ENCODE peak calls at places on chromosomes 16 and 17, in five cellular contexts. P is AG04450, W is GM12878, F is right atrium auricular region, V is dorsolateral prefrontal cortex. U is an unnamed sample.

GRCh38 chr17:80531400-80531799 is 13.2 kb upstream of the RPTOR start:
- DNase-seq in P (no peak), W (no peak), F (no peak), V (no peak), U (no peak)

GRCh38 chr17:17120716-17121115 is 78.5 kb downstream of the MPRIP start:
- DNase-seq in P (no peak), W (no peak), F (no peak), V (no peak), U (no peak)

GRCh38 chr16:56353054-56353921 is 72.1 kb downstream of the AMFR start:
- DNase-seq in P (no peak), W (no peak), F (no peak), V (peak), U (peak)

GRCh38 chr16:84647830-84648594 is at the start of gene KLHL36:
- DNase-seq in P (no peak), W (no peak), F (no peak), V (peak), U (no peak)

GRCh38 chr17:74457146-74457819 is 9.2 kb upstream of the CD300A start:
- DNase-seq in P (peak), W (no peak), F (peak), V (peak), U (peak)

GRCh38 chr16:67104061-67104460 is 5.7 kb upstream of the PHAF1 start:
- DNase-seq in P (no peak), W (no peak), F (no peak), V (no peak), U (no peak)

GRCh38 chr17:50858486-50859225 is 7.5 kb downstream of the TOB1 start:
- DNase-seq in P (no peak), W (no peak), F (no peak), V (no peak), U (no peak)

GRCh38 chr16:66741131-66741900 is 10.1 kb downstream of the DYNC1LI2 start:
- DNase-seq in P (peak), W (no peak), F (peak), V (peak), U (peak)

GRCh38 chr17:57957120-57957850 is 2.1 kb upstream of the CUEDC1 start:
- DNase-seq in P (no peak), W (no peak), F (peak), V (no peak), U (no peak)

GRCh38 chr16:88905563-88905962 is 39.1 kb upstream of the PABPN1L start:
- DNase-seq in P (no peak), W (no peak), F (no peak), V (no peak), U (no peak)

GRCh38 chr16:67555795-67556212 is 6.5 kb upstream of the CTCF start:
- DNase-seq in P (no peak), W (no peak), F (no peak), V (no peak), U (no peak)

GRCh38 chr17:49218941-49219913 is 8.7 kb downstream of the ABI3 start:
- DNase-seq in P (no peak), W (peak), F (no peak), V (no peak), U (no peak)

GRCh38 chr17:5019475-5019956 is 15.7 kb downstream of the SLC52A1 start:
- DNase-seq in P (no peak), W (no peak), F (no peak), V (no peak), U (no peak)

GRCh38 chr17:34556951-34557350 is 22.4 kb upstream of the TMEM132E start:
- DNase-seq in P (no peak), W (no peak), F (no peak), V (no peak), U (no peak)

GRCh38 chr16:3099732-3100499 is 822 bp upstream of the ZSCAN10 start:
- DNase-seq in P (peak), W (no peak), F (peak), V (peak), U (peak)

GRCh38 chr17:15926039-15926740 is 18.7 kb upstream of the ADORA2B start:
- DNase-seq in P (no peak), W (no peak), F (no peak), V (no peak), U (no peak)

GRCh38 chr16:27529962-27530361 is 19.8 kb downstream of the GTF3C1 start:
- DNase-seq in P (peak), W (no peak), F (no peak), V (no peak), U (no peak)

GRCh38 chr17:77269696-77270681 is 129.2 kb downstream of the SEC14L1 start:
- DNase-seq in P (no peak), W (no peak), F (no peak), V (no peak), U (no peak)

GRCh38 chr17:44187131-44187899 is 543 bp downstream of the TMUB2 start:
- DNase-seq in P (no peak), W (no peak), F (no peak), V (no peak), U (no peak)

GRCh38 chr16:2156025-2156848 is 655 bp downstream of the TRAF7 start:
- DNase-seq in P (no peak), W (no peak), F (peak), V (no peak), U (no peak)

GRCh38 chr17:47660064-47660492 is 10.4 kb downstream of the KPNB1 start:
- DNase-seq in P (no peak), W (peak), F (no peak), V (no peak), U (no peak)
- H3K27ac ChIP-seq in P (no peak), W (peak), F (no peak), V (no peak), U (no peak)

GRCh38 chr17:41666708-41667279 is 21.9 kb upstream of the EIF1 start:
- DNase-seq in P (no peak), W (peak), F (peak), V (peak), U (peak)
- TF ChIP-seq CTCF in P (peak), W (peak), F (peak), V (peak), U (peak)

GRCh38 chr17:29444589-29444988 is 54.4 kb downstream of the TAOK1 start:
- DNase-seq in P (no peak), W (no peak), F (no peak), V (no peak), U (no peak)
- H3K27ac ChIP-seq in P (no peak), W (no peak), F (no peak), V (no peak), U (no peak)

DNA sequence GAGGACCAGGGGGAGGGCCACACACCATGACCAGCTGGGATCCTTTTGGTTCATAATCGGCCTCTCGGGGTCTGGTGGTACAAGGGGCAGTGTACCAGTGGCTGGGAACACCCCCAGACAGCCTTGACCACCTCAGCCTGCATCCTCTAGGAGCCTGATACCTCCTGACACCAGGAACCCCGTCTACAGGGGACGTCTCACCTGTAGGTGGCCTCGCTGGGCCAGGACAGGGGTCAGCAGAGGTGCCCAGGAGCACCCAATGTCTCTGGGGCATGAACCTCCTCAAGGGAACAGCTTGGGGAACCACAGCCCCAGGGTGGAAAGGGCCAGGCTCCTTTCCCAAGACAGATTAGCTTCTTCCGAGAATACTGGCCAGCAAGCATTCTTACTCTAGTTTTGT is 2.5 kb upstream of the METRNL start:
- DNase-seq in P (no peak), W (no peak), F (no peak), V (no peak), U (no peak)
- TF ChIP-seq CTCF in P (no peak), W (peak), F (peak), V (no peak), U (no peak)

DNA sequence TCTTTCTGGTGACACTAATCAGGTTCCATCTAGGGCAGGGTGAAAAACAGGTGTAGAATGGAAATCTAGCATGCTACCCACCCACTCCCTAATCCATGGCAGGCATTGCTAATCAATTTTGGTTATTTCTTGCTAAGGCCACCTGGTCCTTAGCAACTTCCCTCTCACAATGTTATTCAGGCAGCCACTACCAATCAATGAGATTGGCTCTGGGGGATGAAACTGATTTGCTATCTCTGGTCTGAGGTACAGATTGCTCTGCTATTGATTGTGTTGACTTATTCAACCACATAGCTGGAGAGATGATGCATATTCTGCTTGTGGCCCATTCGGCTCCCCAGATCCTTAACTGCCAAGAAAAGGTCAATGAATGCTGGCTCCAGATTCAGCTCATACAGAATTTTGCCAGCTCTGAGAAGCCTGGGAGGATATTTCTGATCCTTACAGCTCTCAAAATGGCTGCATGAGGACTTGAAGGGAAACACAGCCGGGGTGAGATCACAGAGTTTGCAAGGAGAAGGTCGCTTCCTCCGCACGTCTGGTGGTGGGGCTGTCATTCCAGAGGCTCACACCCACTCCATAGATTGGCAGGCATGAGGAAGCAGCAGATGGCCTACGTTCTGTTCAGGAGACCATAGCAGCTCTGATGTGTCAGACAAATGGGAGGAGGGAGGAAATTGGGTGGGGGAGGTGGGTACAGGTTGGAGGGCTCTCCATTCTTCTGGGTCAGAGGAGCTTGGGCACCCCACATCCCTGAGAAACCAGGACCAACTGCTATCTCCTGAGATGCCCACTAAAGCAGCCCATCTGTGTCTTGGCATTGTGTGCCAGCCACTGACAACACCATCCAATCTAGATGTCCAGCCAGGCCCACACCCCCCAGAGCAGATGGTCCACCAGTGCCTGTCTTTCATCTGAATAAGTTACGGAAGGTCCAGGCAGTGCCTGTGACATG is 22.3 kb downstream of the SEZ6 start:
- DNase-seq in P (no peak), W (no peak), F (no peak), V (no peak), U (no peak)
- H3K27ac ChIP-seq in P (no peak), W (no peak), F (no peak), V (peak), U (no peak)

GRCh38 chr17:31696184-31696602 is 162.9 kb downstream of the COPRS start:
- DNase-seq in P (peak), W (no peak), F (peak), V (no peak), U (peak)
- TF ChIP-seq CTCF in P (peak), W (no peak), F (no peak), V (no peak), U (no peak)

DNA sequence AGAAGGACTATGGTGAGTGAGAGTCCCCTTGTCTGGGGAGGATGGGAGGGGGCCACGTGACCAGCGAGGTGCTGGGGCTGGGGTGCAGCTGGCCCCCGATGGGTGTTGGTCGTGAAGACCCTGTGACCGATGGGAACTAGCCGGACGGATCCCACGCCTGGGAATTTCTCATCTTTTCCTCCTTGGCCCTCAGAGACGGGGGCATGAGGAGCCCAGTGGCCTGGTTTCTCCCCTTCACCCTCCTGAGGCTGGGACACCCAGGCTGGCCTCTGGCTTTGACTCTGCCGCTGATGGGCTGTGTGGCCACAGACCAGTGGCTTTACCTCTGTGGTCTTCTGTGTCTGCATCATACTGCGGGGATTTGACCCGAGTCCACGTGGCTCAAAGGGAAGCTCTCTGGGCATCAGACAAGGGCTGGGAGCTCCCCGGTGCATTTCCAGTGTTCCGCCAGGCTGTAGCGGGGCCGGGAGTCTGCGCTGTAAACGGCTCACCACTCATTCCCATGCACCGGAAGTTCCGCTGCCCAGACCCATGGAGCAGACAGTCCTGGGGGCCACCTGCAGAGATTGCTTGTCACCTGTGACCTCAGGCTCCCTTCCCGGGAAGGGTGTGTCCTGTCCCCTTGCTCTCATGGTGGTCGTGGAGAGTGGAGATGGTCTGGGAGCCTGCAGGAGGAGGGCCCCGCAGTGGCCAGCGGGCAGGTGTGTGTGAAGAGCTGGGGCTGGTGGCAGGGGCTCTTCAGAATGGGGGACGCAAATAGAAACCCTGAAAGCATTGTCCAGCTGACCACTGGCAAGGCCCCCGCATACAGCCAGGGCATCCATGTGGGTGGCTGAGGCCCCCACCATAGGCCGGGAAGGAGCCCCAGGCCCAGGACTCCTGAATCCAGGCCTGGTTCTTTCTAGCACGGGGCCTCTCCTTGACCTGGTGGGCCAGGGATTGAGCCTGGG is 200.2 kb downstream of the NTN1 start:
- DNase-seq in P (no peak), W (no peak), F (no peak), V (no peak), U (peak)
- H3K27ac ChIP-seq in P (no peak), W (no peak), F (no peak), V (no peak), U (no peak)

GRCh38 chr17:2023692-2024571 is 1.2 kb downstream of the RTN4RL1 start:
- DNase-seq in P (no peak), W (no peak), F (no peak), V (no peak), U (no peak)
- TF ChIP-seq CTCF in P (no peak), W (no peak), F (no peak), V (no peak), U (no peak)

GRCh38 chr16:61194573-61194972 is 841.7 kb downstream of the CDH8 start:
- DNase-seq in P (no peak), W (no peak), F (no peak), V (no peak), U (no peak)
- H3K27ac ChIP-seq in P (no peak), W (no peak), F (no peak), V (no peak), U (no peak)

GRCh38 chr17:36855459-36855858 is 81.8 kb upstream of the LHX1 start:
- DNase-seq in P (no peak), W (no peak), F (no peak), V (no peak), U (no peak)
- TF ChIP-seq CTCF in P (no peak), W (peak), F (no peak), V (no peak), U (no peak)

U was measured in gastrocnemius medialis.